ENCODE peak calls at places on chromosomes 1 and 21, in six cellular contexts. One of them, this sample, is unnamed.
A peak's percentile ranks its signal among the peaks of the same experiment; 100 is the strongest.

GRCh38 chr1:117676615-117677130 is 70.8 kb downstream of the TENT5C start:
- DNase-seq in GM20000: no peak
- DNase-seq in fibroblast of lung: no peak
- DNase-seq in neural crest cell: no peak
- DNase-seq in H54: no peak
- DNase-seq in gastrocnemius medialis: no peak
- DNase-seq in this sample: no peak

GRCh38 chr1:93448983-93449805 is 1.3 kb downstream of the FNBP1L start:
- DNase-seq in gastrocnemius medialis: no peak
- DNase-seq in GM20000: peak; percentile 25
- DNase-seq in fibroblast of lung: peak; percentile 65
- DNase-seq in H54: no peak
- DNase-seq in neural crest cell: no peak
- DNase-seq in this sample: no peak

GRCh38 chr1:200488375-200489165 is 78.7 kb upstream of the ZNF281 start:
- DNase-seq in gastrocnemius medialis: no peak
- DNase-seq in GM20000: peak; percentile 49
- DNase-seq in neural crest cell: peak; percentile 52
- DNase-seq in fibroblast of lung: peak; percentile 78
- DNase-seq in H54: peak; percentile 19
- DNase-seq in this sample: peak; percentile 77

GRCh38 chr1:1074631-1075147 is 583 bp upstream of the RNF223 start:
- DNase-seq in H54: no peak
- DNase-seq in neural crest cell: no peak
- DNase-seq in fibroblast of lung: no peak
- DNase-seq in GM20000: no peak
- DNase-seq in gastrocnemius medialis: no peak
- DNase-seq in this sample: no peak

GRCh38 chr1:170663011-170663410 is 920 bp upstream of the PRRX1 start:
- DNase-seq in fibroblast of lung: peak; percentile 40
- DNase-seq in H54: no peak
- DNase-seq in neural crest cell: no peak
- DNase-seq in gastrocnemius medialis: no peak
- DNase-seq in GM20000: no peak
- DNase-seq in this sample: peak; percentile 47

GRCh38 chr1:214329456-214330220 is 48.7 kb downstream of the SMYD2 start:
- DNase-seq in gastrocnemius medialis: no peak
- DNase-seq in GM20000: no peak
- DNase-seq in H54: no peak
- DNase-seq in fibroblast of lung: no peak
- DNase-seq in neural crest cell: no peak
- DNase-seq in this sample: no peak

GRCh38 chr1:3890389-3891328 is 9.4 kb downstream of the C1orf174 start:
- DNase-seq in neural crest cell: no peak
- DNase-seq in fibroblast of lung: no peak
- DNase-seq in gastrocnemius medialis: no peak
- DNase-seq in H54: no peak
- DNase-seq in GM20000: peak; percentile 40
- DNase-seq in this sample: peak; percentile 20

GRCh38 chr21:37047079-37047478 is 25.8 kb downstream of the PIGP start:
- DNase-seq in fibroblast of lung: no peak
- DNase-seq in GM20000: no peak
- DNase-seq in gastrocnemius medialis: no peak
- DNase-seq in neural crest cell: no peak
- DNase-seq in H54: no peak
- DNase-seq in this sample: no peak

GRCh38 chr1:21592086-21592865 is 76.9 kb downstream of the RAP1GAP start:
- DNase-seq in gastrocnemius medialis: no peak
- DNase-seq in fibroblast of lung: no peak
- DNase-seq in neural crest cell: no peak
- DNase-seq in GM20000: no peak
- DNase-seq in H54: no peak
- DNase-seq in this sample: no peak

GRCh38 chr1:184158911-184159701 is 107.6 kb downstream of the TSEN15 start:
- DNase-seq in H54: no peak
- DNase-seq in neural crest cell: no peak
- DNase-seq in fibroblast of lung: no peak
- DNase-seq in GM20000: no peak
- DNase-seq in gastrocnemius medialis: no peak
- DNase-seq in this sample: no peak

GRCh38 chr1:5904551-5904950 is 87.7 kb downstream of the NPHP4 start:
- DNase-seq in neural crest cell: no peak
- DNase-seq in fibroblast of lung: no peak
- DNase-seq in gastrocnemius medialis: no peak
- DNase-seq in H54: no peak
- DNase-seq in GM20000: no peak
- DNase-seq in this sample: no peak

GRCh38 chr21:44681152-44681551 is 811 bp downstream of the KRTAP12-1 start:
- DNase-seq in GM20000: no peak
- DNase-seq in H54: no peak
- DNase-seq in neural crest cell: no peak
- DNase-seq in gastrocnemius medialis: no peak
- DNase-seq in fibroblast of lung: no peak
- DNase-seq in this sample: no peak

GRCh38 chr1:232980336-232980978 is 30.0 kb downstream of the NTPCR start:
- DNase-seq in fibroblast of lung: peak; percentile 61
- DNase-seq in gastrocnemius medialis: no peak
- DNase-seq in GM20000: no peak
- DNase-seq in H54: no peak
- DNase-seq in neural crest cell: no peak
- DNase-seq in this sample: no peak

GRCh38 chr21:45551816-45552695 is 9.8 kb upstream of the SLC19A1 start:
- DNase-seq in neural crest cell: no peak
- DNase-seq in H54: no peak
- DNase-seq in fibroblast of lung: no peak
- DNase-seq in gastrocnemius medialis: no peak
- DNase-seq in GM20000: no peak
- DNase-seq in this sample: no peak

GRCh38 chr1:168865850-168866620 is 137.0 kb upstream of the DPT start:
- DNase-seq in H54: no peak
- DNase-seq in neural crest cell: no peak
- DNase-seq in gastrocnemius medialis: no peak
- DNase-seq in fibroblast of lung: no peak
- DNase-seq in GM20000: no peak
- DNase-seq in this sample: no peak

GRCh38 chr1:235415008-235415904 is 48.0 kb downstream of the TBCE start:
- DNase-seq in gastrocnemius medialis: peak; percentile 59
- DNase-seq in fibroblast of lung: peak; percentile 71
- DNase-seq in H54: peak; percentile 53
- DNase-seq in GM20000: peak; percentile 79
- DNase-seq in neural crest cell: peak; percentile 44
- DNase-seq in this sample: peak; percentile 76

GRCh38 chr1:94396356-94396755 is 21.8 kb upstream of the ABCD3 start:
- DNase-seq in neural crest cell: no peak
- DNase-seq in GM20000: no peak
- DNase-seq in gastrocnemius medialis: no peak
- DNase-seq in fibroblast of lung: no peak
- DNase-seq in H54: no peak
- DNase-seq in this sample: peak; percentile 38

GRCh38 chr1:184225501-184226487 is 161.0 kb upstream of the C1orf21 start:
- DNase-seq in GM20000: no peak
- DNase-seq in fibroblast of lung: no peak
- DNase-seq in gastrocnemius medialis: no peak
- DNase-seq in neural crest cell: no peak
- DNase-seq in H54: no peak
- DNase-seq in this sample: no peak

GRCh38 chr1:27153927-27154358 is 982 bp downstream of the SLC9A1 start:
- DNase-seq in GM20000: no peak
- DNase-seq in neural crest cell: no peak
- DNase-seq in H54: no peak
- DNase-seq in gastrocnemius medialis: peak; percentile 29
- DNase-seq in fibroblast of lung: no peak
- DNase-seq in this sample: no peak

GRCh38 chr1:221327954-221328353 is 413.9 kb downstream of the DUSP10 start:
- DNase-seq in gastrocnemius medialis: no peak
- DNase-seq in GM20000: no peak
- DNase-seq in H54: no peak
- DNase-seq in neural crest cell: no peak
- DNase-seq in fibroblast of lung: no peak
- DNase-seq in this sample: no peak

GRCh38 chr1:210363119-210363518 is 34.4 kb downstream of the HHAT start:
- DNase-seq in H54: no peak
- DNase-seq in fibroblast of lung: no peak
- DNase-seq in neural crest cell: no peak
- DNase-seq in gastrocnemius medialis: no peak
- DNase-seq in GM20000: no peak
- DNase-seq in this sample: no peak

GRCh38 chr1:202155478-202156021 is 4.9 kb downstream of the PTPN7 start:
- DNase-seq in neural crest cell: no peak
- DNase-seq in H54: no peak
- DNase-seq in gastrocnemius medialis: no peak
- DNase-seq in fibroblast of lung: peak; percentile 11
- DNase-seq in GM20000: no peak
- DNase-seq in this sample: no peak

GRCh38 chr21:31198575-31198974 is 145.5 kb downstream of the TIAM1 start:
- DNase-seq in GM20000: peak; percentile 33
- DNase-seq in fibroblast of lung: peak; percentile 41
- DNase-seq in neural crest cell: no peak
- DNase-seq in gastrocnemius medialis: no peak
- DNase-seq in H54: peak; percentile 51
- DNase-seq in this sample: peak; percentile 68

GRCh38 chr21:28743723-28744122 is 249.0 kb downstream of the LTN1 start:
- DNase-seq in gastrocnemius medialis: no peak
- DNase-seq in fibroblast of lung: no peak
- DNase-seq in neural crest cell: no peak
- DNase-seq in H54: no peak
- DNase-seq in GM20000: no peak
- DNase-seq in this sample: no peak

GRCh38 chr1:46558966-46559365 is 7.5 kb upstream of the KNCN start:
- DNase-seq in fibroblast of lung: no peak
- DNase-seq in GM20000: no peak
- DNase-seq in gastrocnemius medialis: no peak
- DNase-seq in neural crest cell: no peak
- DNase-seq in H54: no peak
- DNase-seq in this sample: no peak

GRCh38 chr1:247373721-247374141 is 42.1 kb upstream of the ZNF496 start:
- DNase-seq in neural crest cell: peak; percentile 53
- DNase-seq in GM20000: peak; percentile 54
- DNase-seq in gastrocnemius medialis: no peak
- DNase-seq in fibroblast of lung: peak; percentile 14
- DNase-seq in H54: no peak
- DNase-seq in this sample: peak; percentile 33

GRCh38 chr1:83692524-83693336 is 306.2 kb downstream of the TTLL7 start:
- DNase-seq in neural crest cell: peak; percentile 41
- DNase-seq in gastrocnemius medialis: no peak
- DNase-seq in GM20000: peak; percentile 16
- DNase-seq in fibroblast of lung: peak; percentile 46
- DNase-seq in H54: peak; percentile 33
- DNase-seq in this sample: peak; percentile 27

GRCh38 chr1:232697191-232697590 is 67.3 kb upstream of the SIPA1L2 start:
- DNase-seq in H54: no peak
- DNase-seq in gastrocnemius medialis: no peak
- DNase-seq in GM20000: no peak
- DNase-seq in neural crest cell: no peak
- DNase-seq in fibroblast of lung: no peak
- DNase-seq in this sample: no peak

GRCh38 chr1:55005351-55006140 is 6.8 kb downstream of the BSND start:
- DNase-seq in neural crest cell: no peak
- DNase-seq in H54: no peak
- DNase-seq in fibroblast of lung: no peak
- DNase-seq in GM20000: no peak
- DNase-seq in gastrocnemius medialis: no peak
- DNase-seq in this sample: no peak

GRCh38 chr1:175803413-175803812 is 60.0 kb upstream of the TNR start:
- DNase-seq in fibroblast of lung: no peak
- DNase-seq in gastrocnemius medialis: no peak
- DNase-seq in H54: no peak
- DNase-seq in neural crest cell: no peak
- DNase-seq in GM20000: no peak
- DNase-seq in this sample: no peak

GRCh38 chr1:193707271-193708015 is 521.0 kb upstream of the B3GALT2 start:
- DNase-seq in GM20000: no peak
- DNase-seq in H54: no peak
- DNase-seq in fibroblast of lung: peak; percentile 78
- DNase-seq in gastrocnemius medialis: no peak
- DNase-seq in neural crest cell: no peak
- DNase-seq in this sample: no peak

GRCh38 chr1:165288301-165289120 is 68.0 kb downstream of the LMX1A start:
- DNase-seq in fibroblast of lung: no peak
- DNase-seq in H54: no peak
- DNase-seq in GM20000: no peak
- DNase-seq in gastrocnemius medialis: no peak
- DNase-seq in neural crest cell: no peak
- DNase-seq in this sample: no peak

GRCh38 chr1:26302733-26303405 is 3.6 kb downstream of the UBXN11 start:
- DNase-seq in fibroblast of lung: peak; percentile 71
- DNase-seq in neural crest cell: no peak
- DNase-seq in H54: peak; percentile 72
- DNase-seq in GM20000: no peak
- DNase-seq in gastrocnemius medialis: peak; percentile 54
- DNase-seq in this sample: no peak

GRCh38 chr1:154759196-154759595 is 110.9 kb downstream of the KCNN3 start:
- DNase-seq in GM20000: no peak
- DNase-seq in fibroblast of lung: no peak
- DNase-seq in gastrocnemius medialis: no peak
- DNase-seq in neural crest cell: no peak
- DNase-seq in H54: no peak
- DNase-seq in this sample: no peak

GRCh38 chr1:220787069-220787614 is 429 bp downstream of the MTARC1 start:
- DNase-seq in H54: no peak
- DNase-seq in GM20000: no peak
- DNase-seq in neural crest cell: no peak
- DNase-seq in gastrocnemius medialis: peak; percentile 23
- DNase-seq in fibroblast of lung: no peak
- DNase-seq in this sample: no peak

GRCh38 chr1:191074877-191075276 is 597.2 kb upstream of the BRINP3 start:
- DNase-seq in gastrocnemius medialis: no peak
- DNase-seq in fibroblast of lung: no peak
- DNase-seq in H54: no peak
- DNase-seq in GM20000: no peak
- DNase-seq in neural crest cell: no peak
- DNase-seq in this sample: no peak

GRCh38 chr1:118960026-118960561 is 28.0 kb downstream of the TBX15 start:
- DNase-seq in GM20000: no peak
- DNase-seq in gastrocnemius medialis: peak; percentile 73
- DNase-seq in neural crest cell: no peak
- DNase-seq in fibroblast of lung: no peak
- DNase-seq in H54: no peak
- DNase-seq in this sample: no peak

GRCh38 chr1:90414201-90414600 is 302.9 kb downstream of the BARHL2 start:
- DNase-seq in H54: no peak
- DNase-seq in fibroblast of lung: no peak
- DNase-seq in neural crest cell: no peak
- DNase-seq in gastrocnemius medialis: no peak
- DNase-seq in GM20000: no peak
- DNase-seq in this sample: peak; percentile 35

GRCh38 chr1:39898648-39899603 is 2.8 kb downstream of the MYCL start:
- DNase-seq in GM20000: peak; percentile 61
- DNase-seq in neural crest cell: peak; percentile 74
- DNase-seq in gastrocnemius medialis: no peak
- DNase-seq in H54: peak; percentile 84
- DNase-seq in fibroblast of lung: peak; percentile 79
- DNase-seq in this sample: peak; percentile 80